ENCODE peak calls at places on chromosomes 2 and 18, in six cellular contexts. D, W, C, H, X and Z are unnamed samples.

GRCh38 chr2:69667805-69668382 is 24.4 kb upstream of the AAK1 start:
- DNase-seq in D (peak), W (no peak), C (no peak), H (peak), X (peak), Z (no peak)

GRCh38 chr2:221104391-221104811 is 467.7 kb downstream of the EPHA4 start:
- DNase-seq in D (no peak), W (no peak), C (no peak), H (peak), X (peak), Z (peak)

GRCh38 chr18:48490641-48491040 is 48.2 kb upstream of the CTIF start:
- DNase-seq in D (no peak), W (no peak), C (no peak), H (no peak), X (no peak), Z (peak)

GRCh38 chr2:165469417-165469816 is at the start of gene CSRNP3:
- DNase-seq in D (peak), W (peak), C (peak), H (peak), X (peak), Z (peak)

GRCh38 chr2:105239924-105240323 is 1.6 kb upstream of the GPR45 start:
- DNase-seq in D (peak), W (no peak), C (no peak), H (peak), X (peak), Z (peak)

GRCh38 chr2:2866459-2866858 is 511.2 kb downstream of the EIPR1 start:
- DNase-seq in D (no peak), W (no peak), C (no peak), H (no peak), X (no peak), Z (no peak)

GRCh38 chr2:10160226-10160955 is 37.9 kb downstream of the RRM2 start:
- DNase-seq in D (no peak), W (no peak), C (no peak), H (no peak), X (no peak), Z (no peak)

GRCh38 chr2:40129725-40130124 is 322.2 kb downstream of the SLC8A1 start:
- DNase-seq in D (no peak), W (no peak), C (no peak), H (no peak), X (no peak), Z (no peak)

GRCh38 chr2:240620149-240620731 is 5.0 kb upstream of the GPR35 start:
- DNase-seq in D (no peak), W (no peak), C (no peak), H (no peak), X (no peak), Z (no peak)

GRCh38 chr18:22021701-22022100 is 147.7 kb upstream of the GATA6 start:
- DNase-seq in D (no peak), W (no peak), C (no peak), H (no peak), X (no peak), Z (no peak)

GRCh38 chr2:19929226-19929625 is 27.4 kb upstream of the TTC32 start:
- DNase-seq in D (no peak), W (no peak), C (no peak), H (no peak), X (no peak), Z (no peak)

GRCh38 chr2:102505290-102505689 is 32.3 kb downstream of the SLC9A4 start:
- DNase-seq in D (peak), W (no peak), C (no peak), H (no peak), X (no peak), Z (no peak)

GRCh38 chr2:74047152-74047551 is 62.4 kb downstream of the TET3 start:
- DNase-seq in D (no peak), W (no peak), C (no peak), H (no peak), X (no peak), Z (no peak)

GRCh38 chr2:241088791-241089732 is 13.0 kb downstream of the MTERF4 start:
- DNase-seq in D (no peak), W (no peak), C (no peak), H (no peak), X (no peak), Z (no peak)

GRCh38 chr2:143776531-143776930 is 647.3 kb downstream of the ARHGAP15 start:
- DNase-seq in D (no peak), W (no peak), C (no peak), H (no peak), X (no peak), Z (no peak)

GRCh38 chr2:101474752-101475384 is at the start of gene RFX8:
- DNase-seq in D (peak), W (no peak), C (no peak), H (peak), X (peak), Z (peak)

GRCh38 chr2:207254526-207255464 is 89.0 kb upstream of the KLF7 start:
- DNase-seq in D (peak), W (no peak), C (no peak), H (peak), X (peak), Z (peak)

GRCh38 chr2:2664989-2665833 is 334.1 kb upstream of the MYT1L start:
- DNase-seq in D (no peak), W (no peak), C (no peak), H (peak), X (no peak), Z (peak)

GRCh38 chr18:9719421-9719981 is 11.4 kb downstream of the RAB31 start:
- DNase-seq in D (no peak), W (no peak), C (no peak), H (peak), X (peak), Z (peak)

GRCh38 chr2:217937446-217937845 is 65.3 kb downstream of the TNS1 start:
- DNase-seq in D (no peak), W (no peak), C (no peak), H (no peak), X (no peak), Z (no peak)

GRCh38 chr2:134927195-134927594 is 8.6 kb downstream of the CCNT2 start:
- DNase-seq in D (no peak), W (no peak), C (no peak), H (peak), X (no peak), Z (peak)

GRCh38 chr18:11279461-11279860 is 130.1 kb upstream of the PIEZO2 start:
- DNase-seq in D (no peak), W (no peak), C (no peak), H (no peak), X (no peak), Z (no peak)

GRCh38 chr18:3966246-3966984 is 488.7 kb downstream of the DLGAP1 start:
- DNase-seq in D (peak), W (no peak), C (no peak), H (peak), X (peak), Z (no peak)

GRCh38 chr2:120595739-120596138 is 139.9 kb upstream of the GLI2 start:
- DNase-seq in D (no peak), W (no peak), C (no peak), H (no peak), X (no peak), Z (no peak)

GRCh38 chr2:72965770-72966430 is 48.6 kb downstream of the EMX1 start:
- DNase-seq in D (peak), W (no peak), C (no peak), H (no peak), X (peak), Z (no peak)

GRCh38 chr2:130936451-130936850 is 99.7 kb downstream of the ARHGEF4 start:
- DNase-seq in D (no peak), W (no peak), C (no peak), H (no peak), X (no peak), Z (no peak)

GRCh38 chr2:17615728-17616351 is 75.3 kb downstream of the VSNL1 start:
- DNase-seq in D (no peak), W (no peak), C (no peak), H (peak), X (no peak), Z (peak)

GRCh38 chr2:26634636-26635230 is 6.4 kb downstream of the CIB4 start:
- DNase-seq in D (no peak), W (no peak), C (no peak), H (no peak), X (no peak), Z (no peak)

GRCh38 chr18:49843778-49844625 is 30.7 kb upstream of the ACAA2 start:
- DNase-seq in D (no peak), W (no peak), C (no peak), H (no peak), X (no peak), Z (no peak)

GRCh38 chr2:81087646-81088045 is 783.1 kb upstream of the LRRTM1 start:
- DNase-seq in D (peak), W (no peak), C (no peak), H (no peak), X (no peak), Z (peak)

GRCh38 chr2:42138163-42139016 is 30.8 kb upstream of the EML4 start:
- DNase-seq in D (no peak), W (no peak), C (no peak), H (peak), X (no peak), Z (peak)

GRCh38 chr2:70425682-70426301 is 123.9 kb upstream of the FAM136A start:
- DNase-seq in D (no peak), W (no peak), C (no peak), H (no peak), X (no peak), Z (no peak)

GRCh38 chr18:12376034-12376717 is 851 bp downstream of the AFG3L2 start:
- DNase-seq in D (peak), W (no peak), C (no peak), H (no peak), X (peak), Z (peak)

GRCh38 chr18:12373771-12374116 is 3.3 kb downstream of the AFG3L2 start:
- DNase-seq in D (no peak), W (no peak), C (no peak), H (no peak), X (no peak), Z (no peak)

GRCh38 chr18:12377556-12378553 is 828 bp upstream of the AFG3L2 start:
- DNase-seq in D (no peak), W (no peak), C (no peak), H (no peak), X (peak), Z (no peak)

GRCh38 chr18:12374398-12374797 is 2.6 kb downstream of the AFG3L2 start:
- DNase-seq in D (no peak), W (no peak), C (no peak), H (no peak), X (no peak), Z (no peak)

GRCh38 chr18:12376718-12377555 is at the start of gene AFG3L2:
- DNase-seq in D (peak), W (peak), C (peak), H (peak), X (peak), Z (peak)
- H2BK5ac ChIP-seq in D (peak), W (no peak), C (peak), H (peak), X (peak), Z (peak)

GRCh38 chr2:167404896-167405295 is 516.6 kb downstream of the XIRP2 start:
- DNase-seq in D (no peak), W (no peak), C (no peak), H (peak), X (no peak), Z (peak)

GRCh38 chr2:167411367-167411766 is 523.1 kb downstream of the XIRP2 start:
- DNase-seq in D (no peak), W (no peak), C (no peak), H (no peak), X (no peak), Z (no peak)

GRCh38 chr2:167401309-167401708 is 513.0 kb downstream of the XIRP2 start:
- DNase-seq in D (no peak), W (no peak), C (no peak), H (no peak), X (peak), Z (no peak)

GRCh38 chr2:167406558-167406957 is 518.3 kb downstream of the XIRP2 start:
- DNase-seq in D (no peak), W (peak), C (peak), H (no peak), X (peak), Z (peak)
- H3K4me2 ChIP-seq in D (peak), W (peak), C (peak), H (no peak), X (no peak), Z (no peak)

GRCh38 chr2:12456293-12457151 is 260.2 kb upstream of the TRIB2 start:
- DNase-seq in D (peak), W (no peak), C (no peak), H (peak), X (peak), Z (peak)
- H3K4me3 ChIP-seq in D (no peak), W (no peak), C (no peak), H (no peak), X (no peak), Z (no peak)

GRCh38 chr2:38748857-38749804 is 2.0 kb downstream of the SRSF7 start:
- DNase-seq in D (peak), W (no peak), C (no peak), H (no peak), X (no peak), Z (no peak)

GRCh38 chr2:38751847-38752410 is 768 bp upstream of the SRSF7 start:
- DNase-seq in D (no peak), W (peak), C (no peak), H (peak), X (peak), Z (no peak)

GRCh38 chr2:38751043-38751846 is at the start of gene SRSF7:
- DNase-seq in D (peak), W (peak), C (peak), H (peak), X (peak), Z (peak)

GRCh38 chr2:38750793-38751042 is 443 bp downstream of the SRSF7 start:
- DNase-seq in D (peak), W (no peak), C (no peak), H (no peak), X (no peak), Z (no peak)

DNA sequence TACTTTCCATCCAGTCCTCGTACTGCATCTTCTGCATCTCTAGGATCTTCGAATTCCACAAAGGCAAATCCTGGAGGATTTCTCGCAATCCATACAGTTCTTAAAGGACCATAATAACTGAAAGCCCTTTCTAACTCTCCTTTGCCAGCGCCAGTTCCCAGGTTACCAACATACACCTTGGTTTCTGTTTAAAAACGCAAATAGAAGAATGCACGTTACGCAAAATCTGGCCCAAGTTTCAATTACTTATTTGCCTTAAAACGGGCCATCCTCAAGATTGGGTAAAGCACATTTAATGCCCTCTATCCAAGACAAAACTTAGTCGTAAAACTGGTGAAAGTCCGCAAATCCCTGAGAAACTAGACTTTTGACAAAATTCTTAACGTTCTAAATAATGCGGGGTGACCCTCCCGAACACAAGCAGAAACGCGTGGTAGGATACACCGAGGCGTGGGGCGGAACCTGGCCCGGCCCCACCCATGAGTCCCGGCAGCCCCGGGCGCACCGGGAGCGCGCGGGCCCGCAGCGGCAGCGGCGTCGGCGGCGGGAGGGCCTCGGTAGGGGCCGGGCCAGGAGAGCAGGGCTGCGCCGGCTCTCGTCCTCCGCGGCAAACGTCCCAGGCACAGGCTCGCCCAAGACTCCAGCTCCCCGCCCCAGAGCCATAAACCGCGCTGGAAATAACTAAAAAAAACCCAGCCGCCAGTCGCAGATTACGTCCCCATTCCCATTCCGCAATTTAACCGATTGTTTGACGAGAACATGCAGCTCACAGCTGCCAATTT is 959 bp downstream of the SRSF7 start:
- DNase-seq in D (peak), W (peak), C (no peak), H (peak), X (no peak), Z (no peak)
- H2BK5ac ChIP-seq in D (peak), W (peak), C (peak), H (peak), X (peak), Z (peak)